ENCODE peak calls at places on chromosomes 4 and X, in seven cellular contexts. O is breast epithelium; G is right lobe of liver; C is PC-3; B is naive thymus-derived CD4-positive, alpha-beta T cell; F is tibial artery; Y is body of pancreas. W is an unnamed sample. For H3K4me1, the result is how much of the 10 kb centered on the place peaks cover.

GRCh38 chrX:43559643-43560042 is 96.5 kb upstream of the MAOA start:
- DNase-seq in O (peak), G (no peak), C (peak), B (peak), F (peak), Y (peak), W (peak)

GRCh38 chr4:177611974-177612664 is 169.9 kb upstream of the AGA start:
- DNase-seq in O (no peak), G (no peak), C (no peak), B (no peak), F (no peak), Y (no peak), W (no peak)

GRCh38 chrX:155874571-155875244 is 6.4 kb upstream of the VAMP7 start:
- DNase-seq in O (no peak), G (no peak), C (no peak), B (no peak), F (no peak), Y (no peak), W (no peak)

GRCh38 chr4:73213917-73214663 is 44.5 kb downstream of the ANKRD17 start:
- DNase-seq in O (no peak), G (no peak), C (peak), B (no peak), F (no peak), Y (no peak), W (no peak)

GRCh38 chrX:77426811-77427210 is 20.4 kb upstream of the FGF16 start:
- DNase-seq in O (no peak), G (no peak), C (peak), B (no peak), F (no peak), Y (no peak), W (no peak)

GRCh38 chr4:45183905-45184304 is 457.5 kb upstream of the GNPDA2 start:
- DNase-seq in O (no peak), G (no peak), C (no peak), B (no peak), F (no peak), Y (no peak), W (no peak)

GRCh38 chr4:178138491-178138890 is 696.3 kb upstream of the AGA start:
- DNase-seq in O (no peak), G (no peak), C (no peak), B (no peak), F (no peak), Y (no peak), W (no peak)

GRCh38 chr4:92091335-92091734 is 212.4 kb upstream of the GRID2 start:
- DNase-seq in O (no peak), G (no peak), C (peak), B (no peak), F (no peak), Y (peak), W (no peak)

GRCh38 chr4:80812145-80812544 is 218.4 kb upstream of the BMP3 start:
- DNase-seq in O (no peak), G (no peak), C (no peak), B (no peak), F (no peak), Y (no peak), W (no peak)

GRCh38 chrX:2391869-2392606 is 108.7 kb downstream of the DHRSX start:
- DNase-seq in O (peak), G (no peak), C (peak), B (no peak), F (no peak), Y (no peak), W (no peak)

GRCh38 chrX:132482632-132483031 is 6.2 kb downstream of the MBNL3 start:
- DNase-seq in O (no peak), G (peak), C (no peak), B (no peak), F (no peak), Y (no peak), W (no peak)

GRCh38 chr4:4694296-4694772 is 152.5 kb upstream of the STX18 start:
- DNase-seq in O (no peak), G (no peak), C (no peak), B (no peak), F (peak), Y (peak), W (no peak)

GRCh38 chr4:119706804-119707203 is 78.2 kb upstream of the PDE5A start:
- DNase-seq in O (no peak), G (no peak), C (no peak), B (no peak), F (no peak), Y (no peak), W (no peak)

GRCh38 chr4:89639395-89639794 is 197.6 kb downstream of the SNCA start:
- DNase-seq in O (no peak), G (no peak), C (no peak), B (no peak), F (no peak), Y (no peak), W (no peak)

GRCh38 chr4:113455081-113455480 is 306.5 kb downstream of the CAMK2D start:
- DNase-seq in O (no peak), G (no peak), C (no peak), B (no peak), F (no peak), Y (no peak), W (no peak)

GRCh38 chrX:8913665-8914409 is 112.7 kb upstream of the FAM9A start:
- DNase-seq in O (peak), G (no peak), C (no peak), B (no peak), F (peak), Y (no peak), W (no peak)

GRCh38 chrX:126376465-126376864 is 176.1 kb downstream of the DCAF12L1 start:
- DNase-seq in O (no peak), G (no peak), C (no peak), B (no peak), F (no peak), Y (no peak), W (no peak)

GRCh38 chr4:86380176-86380724 is 20.4 kb upstream of the MAPK10 start:
- DNase-seq in O (no peak), G (no peak), C (no peak), B (no peak), F (no peak), Y (no peak), W (no peak)

GRCh38 chr4:8540072-8540471 is 40.1 kb upstream of the GPR78 start:
- DNase-seq in O (no peak), G (peak), C (no peak), B (peak), F (no peak), Y (no peak), W (no peak)

GRCh38 chr4:20266215-20267082 is 14.7 kb downstream of the SLIT2 start:
- DNase-seq in O (no peak), G (no peak), C (no peak), B (no peak), F (peak), Y (peak), W (no peak)

GRCh38 chr4:70855464-70855863 is 15.8 kb upstream of the GRSF1 start:
- DNase-seq in O (no peak), G (no peak), C (no peak), B (no peak), F (no peak), Y (no peak), W (no peak)

GRCh38 chr4:111678466-111678865 is 466.8 kb upstream of the FAM241A start:
- DNase-seq in O (no peak), G (no peak), C (no peak), B (no peak), F (no peak), Y (no peak), W (no peak)

GRCh38 chr4:58225460-58225859 is 1115.3 kb upstream of the IGFBP7 start:
- DNase-seq in O (no peak), G (no peak), C (no peak), B (no peak), F (no peak), Y (no peak), W (no peak)

GRCh38 chr4:169810325-169811323 is 52.9 kb upstream of the HPF1 start:
- DNase-seq in O (no peak), G (no peak), C (peak), B (peak), F (no peak), Y (peak), W (peak)

GRCh38 chrX:154437971-154438893 is 1.3 kb downstream of the GDI1 start:
- DNase-seq in O (no peak), G (no peak), C (no peak), B (no peak), F (no peak), Y (no peak), W (no peak)

GRCh38 chr4:159201168-159201567 is 98.3 kb downstream of the RAPGEF2 start:
- DNase-seq in O (no peak), G (no peak), C (no peak), B (no peak), F (no peak), Y (no peak), W (no peak)

GRCh38 chr4:159195400-159195799 is 92.5 kb downstream of the RAPGEF2 start:
- DNase-seq in O (no peak), G (no peak), C (no peak), B (no peak), F (no peak), Y (no peak), W (no peak)

GRCh38 chr4:159197260-159197884 is 94.5 kb downstream of the RAPGEF2 start:
- DNase-seq in O (no peak), G (no peak), C (no peak), B (no peak), F (no peak), Y (no peak), W (no peak)

GRCh38 chr4:159197885-159198269 is 95.0 kb downstream of the RAPGEF2 start:
- DNase-seq in O (no peak), G (no peak), C (no peak), B (no peak), F (no peak), Y (no peak), W (no peak)

GRCh38 chr4:159199827-159200226 is 96.9 kb downstream of the RAPGEF2 start:
- DNase-seq in O (no peak), G (no peak), C (no peak), B (no peak), F (no peak), Y (no peak), W (no peak)
- H3K27ac ChIP-seq in O (no peak), G (no peak), C (no peak), B (no peak), F (no peak), Y (no peak), W (no peak)

GRCh38 chrX:119693032-119693995 is at the start of gene SEPTIN6:
- DNase-seq in O (peak), G (peak), C (peak), B (peak), F (peak), Y (peak), W (peak)

GRCh38 chrX:119688856-119689455 is 4.0 kb downstream of the SEPTIN6 start:
- DNase-seq in O (no peak), G (no peak), C (no peak), B (peak), F (no peak), Y (no peak), W (peak)

GRCh38 chrX:119692241-119693031 is 532 bp downstream of the SEPTIN6 start:
- DNase-seq in O (no peak), G (peak), C (peak), B (peak), F (no peak), Y (peak), W (peak)

GRCh38 chrX:119693996-119694451 is 1.1 kb upstream of the SEPTIN6 start:
- DNase-seq in O (no peak), G (no peak), C (no peak), B (no peak), F (no peak), Y (no peak), W (no peak)

DNA sequence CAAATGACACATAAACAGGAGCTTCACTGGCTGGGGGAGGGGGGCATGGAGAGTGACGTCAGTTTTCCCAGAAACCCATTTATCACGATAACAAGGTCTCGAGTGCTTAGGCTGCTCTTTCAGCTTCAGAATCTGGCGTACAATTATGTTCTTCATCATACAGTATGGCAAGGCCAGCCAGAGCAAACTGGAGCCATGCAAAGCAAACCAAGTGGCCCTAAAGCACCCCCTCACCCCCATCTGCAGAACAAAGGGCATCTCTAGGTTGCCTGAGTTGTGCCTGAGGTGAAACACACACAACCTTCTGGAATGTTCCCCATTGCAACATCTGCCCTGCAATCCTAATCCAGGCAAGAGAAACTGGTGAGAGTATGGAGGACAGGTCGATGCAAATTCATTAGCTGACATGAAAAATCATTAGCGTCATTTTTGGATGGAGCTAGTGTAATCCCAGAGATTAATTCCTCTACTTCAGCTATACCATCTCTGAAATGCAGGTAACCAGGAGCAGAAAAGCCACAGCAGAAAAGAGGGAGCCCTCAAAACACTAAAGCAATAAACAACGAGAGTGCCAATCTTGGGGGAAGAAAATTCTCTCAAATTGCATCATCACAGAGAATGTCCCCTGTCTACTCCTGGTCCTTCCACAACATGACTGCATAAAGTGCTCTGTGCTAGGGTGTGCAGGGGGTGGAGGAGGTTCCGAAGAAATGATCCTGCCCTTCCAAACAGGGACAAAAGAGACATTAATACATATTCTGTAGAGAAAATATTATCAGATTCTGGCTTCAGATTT is 1.8 kb downstream of the SEPTIN6 start:
- DNase-seq in O (no peak), G (no peak), C (no peak), B (peak), F (no peak), Y (no peak), W (no peak)
- H3K4me1 ChIP-seq in O (under half), G (under half), C (under half), B (under half), F (under half), Y (under half), W (under half)

DNA sequence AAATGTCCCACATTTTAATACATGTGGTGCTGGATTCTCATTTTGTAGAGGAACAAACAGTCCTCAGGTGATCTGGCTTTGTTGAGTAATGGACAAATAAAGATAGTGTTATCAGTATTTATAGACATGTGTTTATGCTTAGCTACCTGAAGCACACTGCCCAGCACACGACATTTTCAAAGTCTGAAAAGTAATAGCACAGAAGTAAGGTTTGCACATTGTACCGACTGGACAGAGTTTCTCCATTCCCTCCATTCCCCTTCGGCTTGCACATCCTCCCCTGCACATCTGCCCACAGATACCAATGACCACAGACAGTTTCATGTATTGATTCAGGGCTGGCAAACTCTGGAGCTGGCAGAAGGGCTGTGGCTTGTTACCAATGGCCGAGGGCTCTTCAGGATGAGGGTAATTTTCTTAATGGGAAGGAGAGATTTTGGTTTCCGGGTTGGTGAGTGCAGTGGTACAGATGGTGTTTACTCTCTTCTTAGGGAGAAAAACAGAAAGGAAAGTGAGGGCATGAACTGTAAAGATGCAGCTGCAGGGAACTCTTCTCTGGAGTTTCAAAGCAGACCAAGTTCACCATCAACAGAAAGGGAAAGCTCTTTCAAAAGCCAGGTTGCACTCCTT is 2.3 kb downstream of the GRPR start:
- DNase-seq in O (no peak), G (no peak), C (peak), B (no peak), F (no peak), Y (peak), W (no peak)
- H3K27ac ChIP-seq in O (no peak), G (no peak), C (peak), B (no peak), F (no peak), Y (peak), W (no peak)

DNA sequence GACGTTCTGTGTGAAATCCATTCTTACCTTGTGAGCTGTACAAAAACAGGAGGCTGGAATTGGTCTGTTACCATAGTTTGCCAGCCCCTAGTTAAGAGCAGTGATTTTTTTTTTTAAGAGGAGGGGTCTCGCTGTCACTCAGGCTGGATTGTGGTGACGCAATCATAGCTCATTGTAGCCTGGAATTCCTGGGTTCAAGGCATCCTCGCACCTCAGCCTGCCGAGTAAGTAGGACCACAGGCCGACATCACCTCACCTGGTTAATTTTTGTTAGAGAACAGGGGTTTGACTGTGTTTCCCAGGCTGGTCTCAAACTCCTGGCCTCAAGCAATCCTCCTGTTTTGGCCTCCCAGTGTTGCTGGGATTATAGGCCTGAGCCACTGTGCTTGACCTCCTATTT is 7.5 kb downstream of the USP9X start:
- DNase-seq in O (no peak), G (no peak), C (no peak), B (no peak), F (no peak), Y (no peak), W (no peak)
- H3K4me1 ChIP-seq in O (under half), G (under half), C (under half), B (under half), F (under half), Y (half or more), W (half or more)

DNA sequence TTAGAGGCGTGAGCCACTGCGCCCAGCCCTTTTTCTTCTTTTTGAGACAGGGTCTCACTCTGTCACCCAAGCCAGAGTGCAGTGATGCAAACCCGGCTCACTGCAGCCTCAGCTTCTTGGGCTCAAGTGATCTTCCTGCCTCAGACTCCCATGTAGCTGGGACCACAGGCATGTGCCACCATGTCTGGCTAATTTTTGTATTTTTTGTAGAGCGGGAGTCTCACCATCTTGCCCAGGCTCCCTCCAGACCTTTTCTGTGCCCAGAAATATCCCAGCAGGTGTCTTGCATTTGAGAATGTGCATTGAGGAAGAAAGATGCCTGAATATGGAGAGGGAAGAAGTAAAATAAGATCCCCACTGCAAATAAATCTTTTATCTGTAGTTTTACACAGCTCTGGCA is 58.7 kb downstream of the PPEF2 start:
- DNase-seq in O (no peak), G (no peak), C (no peak), B (no peak), F (no peak), Y (no peak), W (no peak)
- H3K27ac ChIP-seq in O (peak), G (no peak), C (no peak), B (no peak), F (no peak), Y (no peak), W (no peak)

GRCh38 chr4:157080605-157081004 is 4.7 kb downstream of the GLRB start:
- DNase-seq in O (no peak), G (no peak), C (no peak), B (no peak), F (no peak), Y (no peak), W (no peak)
- H3K4me1 ChIP-seq in O (under half), G (under half), C (under half), B (under half), F (under half), Y (under half), W (under half)

DNA sequence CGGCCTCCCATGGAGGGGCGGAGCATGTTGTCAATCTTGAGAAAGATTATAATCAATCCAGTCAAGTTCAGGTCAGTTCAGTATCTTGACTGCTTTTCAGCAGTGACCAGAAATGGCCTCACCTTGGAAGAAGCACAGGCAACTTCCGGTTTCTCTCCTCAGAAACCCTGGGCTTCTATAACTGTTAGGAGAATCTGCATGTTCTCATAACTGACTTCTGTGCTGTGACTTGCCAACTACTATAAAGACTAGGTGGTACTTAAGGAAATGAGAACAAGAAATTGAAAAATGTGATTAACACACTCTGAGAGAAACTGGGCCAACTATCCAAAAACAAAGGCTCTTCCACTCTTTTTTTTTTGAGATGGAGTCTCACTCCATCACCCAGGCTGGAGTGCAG is 35.9 kb upstream of the TLR3 start:
- DNase-seq in O (no peak), G (no peak), C (no peak), B (no peak), F (no peak), Y (no peak), W (no peak)
- H3K27ac ChIP-seq in O (no peak), G (no peak), C (no peak), B (no peak), F (no peak), Y (no peak), W (no peak)